ENCODE peak calls at places on chromosomes 3 and 15, in ten cellular contexts. One of them, this sample, is unnamed.

GRCh38 chr15:101807345-101807945 is 4.1 kb downstream of the OR4F6 start:
- DNase-seq in IMR-90: peak; percentile 89
- DNase-seq in K562: no peak
- DNase-seq in tibial nerve: no peak
- DNase-seq in A549: no peak
- DNase-seq in spleen: no peak
- DNase-seq in body of pancreas: no peak
- DNase-seq in esophagus muscularis mucosa: no peak
- DNase-seq in HepG2: no peak
- DNase-seq in sigmoid colon: no peak
- DNase-seq in this sample: no peak

GRCh38 chr3:11509175-11510000 is 134.3 kb downstream of the VGLL4 start:
- DNase-seq in IMR-90: peak; percentile 96
- DNase-seq in K562: peak; percentile 70
- DNase-seq in tibial nerve: peak; percentile 37
- DNase-seq in A549: no peak
- DNase-seq in spleen: no peak
- DNase-seq in body of pancreas: peak; percentile 88
- DNase-seq in esophagus muscularis mucosa: no peak
- DNase-seq in HepG2: peak; percentile 31
- DNase-seq in sigmoid colon: peak; percentile 93
- DNase-seq in this sample: peak; percentile 86

GRCh38 chr3:60086811-60087210 is 1037.0 kb upstream of the CFAP20DC start:
- DNase-seq in IMR-90: peak; percentile 18
- DNase-seq in K562: peak; percentile 22
- DNase-seq in tibial nerve: no peak
- DNase-seq in A549: no peak
- DNase-seq in spleen: no peak
- DNase-seq in body of pancreas: no peak
- DNase-seq in esophagus muscularis mucosa: no peak
- DNase-seq in HepG2: peak; percentile 1
- DNase-seq in sigmoid colon: no peak
- DNase-seq in this sample: no peak

GRCh38 chr3:100412897-100413590 is 11.7 kb downstream of the LNP1 start:
- DNase-seq in IMR-90: no peak
- DNase-seq in K562: no peak
- DNase-seq in tibial nerve: no peak
- DNase-seq in A549: no peak
- DNase-seq in spleen: no peak
- DNase-seq in body of pancreas: no peak
- DNase-seq in esophagus muscularis mucosa: no peak
- DNase-seq in HepG2: no peak
- DNase-seq in sigmoid colon: no peak
- DNase-seq in this sample: no peak

GRCh38 chr3:141330718-141331369 is 37.5 kb upstream of the ZBTB38 start:
- DNase-seq in IMR-90: peak; percentile 54
- DNase-seq in K562: no peak
- DNase-seq in tibial nerve: no peak
- DNase-seq in A549: no peak
- DNase-seq in spleen: no peak
- DNase-seq in body of pancreas: no peak
- DNase-seq in esophagus muscularis mucosa: no peak
- DNase-seq in HepG2: no peak
- DNase-seq in sigmoid colon: no peak
- DNase-seq in this sample: no peak

GRCh38 chr15:50786871-50787270 is 21.4 kb upstream of the SPPL2A start:
- DNase-seq in IMR-90: no peak
- DNase-seq in K562: no peak
- DNase-seq in tibial nerve: no peak
- DNase-seq in A549: no peak
- DNase-seq in spleen: no peak
- DNase-seq in body of pancreas: no peak
- DNase-seq in esophagus muscularis mucosa: no peak
- DNase-seq in HepG2: no peak
- DNase-seq in sigmoid colon: no peak
- DNase-seq in this sample: no peak

GRCh38 chr3:151560750-151561149 is 99.9 kb upstream of the IGSF10 start:
- DNase-seq in IMR-90: no peak
- DNase-seq in K562: no peak
- DNase-seq in tibial nerve: no peak
- DNase-seq in A549: no peak
- DNase-seq in spleen: no peak
- DNase-seq in body of pancreas: no peak
- DNase-seq in esophagus muscularis mucosa: no peak
- DNase-seq in HepG2: no peak
- DNase-seq in sigmoid colon: no peak
- DNase-seq in this sample: no peak

GRCh38 chr3:71010731-71011455 is 572.6 kb downstream of the FOXP1 start:
- DNase-seq in IMR-90: peak; percentile 31
- DNase-seq in K562: peak; percentile 37
- DNase-seq in tibial nerve: no peak
- DNase-seq in A549: no peak
- DNase-seq in spleen: no peak
- DNase-seq in body of pancreas: no peak
- DNase-seq in esophagus muscularis mucosa: peak; percentile 42
- DNase-seq in HepG2: no peak
- DNase-seq in sigmoid colon: no peak
- DNase-seq in this sample: no peak

GRCh38 chr3:8575364-8576104 is 69.1 kb downstream of the SSUH2 start:
- DNase-seq in IMR-90: peak; percentile 51
- DNase-seq in K562: no peak
- DNase-seq in tibial nerve: no peak
- DNase-seq in A549: no peak
- DNase-seq in spleen: no peak
- DNase-seq in body of pancreas: no peak
- DNase-seq in esophagus muscularis mucosa: no peak
- DNase-seq in HepG2: no peak
- DNase-seq in sigmoid colon: no peak
- DNase-seq in this sample: no peak

GRCh38 chr3:171173732-171174131 is 147.2 kb upstream of the SLC2A2 start:
- DNase-seq in IMR-90: no peak
- DNase-seq in K562: no peak
- DNase-seq in tibial nerve: no peak
- DNase-seq in A549: no peak
- DNase-seq in spleen: peak; percentile 76
- DNase-seq in body of pancreas: peak; percentile 52
- DNase-seq in esophagus muscularis mucosa: no peak
- DNase-seq in HepG2: no peak
- DNase-seq in sigmoid colon: peak; percentile 68
- DNase-seq in this sample: no peak

GRCh38 chr3:25782938-25783660 is at the start of gene NGLY1:
- DNase-seq in IMR-90: peak; percentile 75
- DNase-seq in K562: peak; percentile 97
- DNase-seq in tibial nerve: peak; percentile 60
- DNase-seq in A549: peak; percentile 74
- DNase-seq in spleen: peak; percentile 98
- DNase-seq in body of pancreas: peak; percentile 88
- DNase-seq in esophagus muscularis mucosa: peak; percentile 95
- DNase-seq in HepG2: peak; percentile 59
- DNase-seq in sigmoid colon: peak; percentile 91
- DNase-seq in this sample: peak; percentile 86

GRCh38 chr3:192409838-192410683 is 317.3 kb downstream of the FGF12 start:
- DNase-seq in IMR-90: no peak
- DNase-seq in K562: no peak
- DNase-seq in tibial nerve: no peak
- DNase-seq in A549: peak; percentile 54
- DNase-seq in spleen: peak; percentile 76
- DNase-seq in body of pancreas: no peak
- DNase-seq in esophagus muscularis mucosa: no peak
- DNase-seq in HepG2: no peak
- DNase-seq in sigmoid colon: no peak
- DNase-seq in this sample: peak; percentile 21

GRCh38 chr15:70018646-70019600 is 78.8 kb downstream of the TLE3 start:
- DNase-seq in IMR-90: no peak
- DNase-seq in K562: no peak
- DNase-seq in tibial nerve: no peak
- DNase-seq in A549: no peak
- DNase-seq in spleen: peak; percentile 41
- DNase-seq in body of pancreas: no peak
- DNase-seq in esophagus muscularis mucosa: no peak
- DNase-seq in HepG2: no peak
- DNase-seq in sigmoid colon: no peak
- DNase-seq in this sample: no peak

GRCh38 chr3:176919836-176920760 is 277.2 kb downstream of the TBL1XR1 start:
- DNase-seq in IMR-90: peak; percentile 94
- DNase-seq in K562: no peak
- DNase-seq in tibial nerve: no peak
- DNase-seq in A549: no peak
- DNase-seq in spleen: no peak
- DNase-seq in body of pancreas: no peak
- DNase-seq in esophagus muscularis mucosa: peak; percentile 79
- DNase-seq in HepG2: peak; percentile 18
- DNase-seq in sigmoid colon: no peak
- DNase-seq in this sample: no peak

GRCh38 chr3:30689202-30689641 is 82.8 kb downstream of the TGFBR2 start:
- DNase-seq in IMR-90: peak; percentile 40
- DNase-seq in K562: no peak
- DNase-seq in tibial nerve: no peak
- DNase-seq in A549: peak; percentile 37
- DNase-seq in spleen: no peak
- DNase-seq in body of pancreas: peak; percentile 49
- DNase-seq in esophagus muscularis mucosa: no peak
- DNase-seq in HepG2: no peak
- DNase-seq in sigmoid colon: no peak
- DNase-seq in this sample: peak; percentile 32

GRCh38 chr3:19274576-19274975 is 126.3 kb downstream of the KCNH8 start:
- DNase-seq in IMR-90: no peak
- DNase-seq in K562: no peak
- DNase-seq in tibial nerve: no peak
- DNase-seq in A549: no peak
- DNase-seq in spleen: no peak
- DNase-seq in body of pancreas: no peak
- DNase-seq in esophagus muscularis mucosa: no peak
- DNase-seq in HepG2: no peak
- DNase-seq in sigmoid colon: no peak
- DNase-seq in this sample: no peak

GRCh38 chr15:99909914-99910313 is 176.7 kb upstream of the LYSMD4 start:
- DNase-seq in IMR-90: no peak
- DNase-seq in K562: peak; percentile 22
- DNase-seq in tibial nerve: no peak
- DNase-seq in A549: no peak
- DNase-seq in spleen: no peak
- DNase-seq in body of pancreas: no peak
- DNase-seq in esophagus muscularis mucosa: peak; percentile 47
- DNase-seq in HepG2: peak; percentile 9
- DNase-seq in sigmoid colon: no peak
- DNase-seq in this sample: no peak

GRCh38 chr3:31610700-31611275 is 78.1 kb downstream of the STT3B start:
- DNase-seq in IMR-90: peak; percentile 66
- DNase-seq in K562: peak; percentile 17
- DNase-seq in tibial nerve: no peak
- DNase-seq in A549: peak; percentile 19
- DNase-seq in spleen: no peak
- DNase-seq in body of pancreas: peak; percentile 13
- DNase-seq in esophagus muscularis mucosa: no peak
- DNase-seq in HepG2: peak; percentile 23
- DNase-seq in sigmoid colon: no peak
- DNase-seq in this sample: no peak

GRCh38 chr3:48429416-48430358 is at the start of gene PLXNB1:
- DNase-seq in IMR-90: peak; percentile 71
- DNase-seq in K562: peak; percentile 90
- DNase-seq in tibial nerve: peak; percentile 61
- DNase-seq in A549: peak; percentile 42
- DNase-seq in spleen: peak; percentile 90
- DNase-seq in body of pancreas: peak; percentile 93
- DNase-seq in esophagus muscularis mucosa: peak; percentile 97
- DNase-seq in HepG2: peak; percentile 97
- DNase-seq in sigmoid colon: peak; percentile 95
- DNase-seq in this sample: peak; percentile 41
- H3K4me1 ChIP-seq in IMR-90: peaks cover 29% of the 10 kb centered on the region
- H3K4me1 ChIP-seq in K562: peaks cover 6% of the 10 kb centered on the region
- H3K4me1 ChIP-seq in tibial nerve: peaks cover 46% of the 10 kb centered on the region
- H3K4me1 ChIP-seq in A549: peaks cover 69% of the 10 kb centered on the region
- H3K4me1 ChIP-seq in spleen: peaks cover 85% of the 10 kb centered on the region
- H3K4me1 ChIP-seq in body of pancreas: peaks cover 56% of the 10 kb centered on the region
- H3K4me1 ChIP-seq in esophagus muscularis mucosa: peaks cover 87% of the 10 kb centered on the region
- H3K4me1 ChIP-seq in HepG2: peaks cover 84% of the 10 kb centered on the region
- H3K4me1 ChIP-seq in sigmoid colon: no peaks in the 10 kb centered on the region
- H3K4me1 ChIP-seq in this sample: peaks cover 38% of the 10 kb centered on the region

GRCh38 chr3:104316118-104316517 is 1050.6 kb upstream of the ALCAM start:
- DNase-seq in IMR-90: peak; percentile 1
- DNase-seq in K562: no peak
- DNase-seq in tibial nerve: no peak
- DNase-seq in A549: no peak
- DNase-seq in spleen: no peak
- DNase-seq in body of pancreas: no peak
- DNase-seq in esophagus muscularis mucosa: no peak
- DNase-seq in HepG2: no peak
- DNase-seq in sigmoid colon: no peak
- DNase-seq in this sample: no peak
- TF ChIP-seq POLR2A in IMR-90: no peak
- TF ChIP-seq POLR2A in K562: no peak
- TF ChIP-seq POLR2A in tibial nerve: no peak
- TF ChIP-seq POLR2A in A549: no peak
- TF ChIP-seq POLR2A in spleen: no peak
- TF ChIP-seq POLR2A in body of pancreas: no peak
- TF ChIP-seq POLR2A in esophagus muscularis mucosa: no peak
- TF ChIP-seq POLR2A in HepG2: no peak
- TF ChIP-seq POLR2A in sigmoid colon: no peak
- TF ChIP-seq POLR2A in this sample: no peak

GRCh38 chr3:46938118-46938517 is 38.4 kb downstream of the CCDC12 start:
- DNase-seq in IMR-90: no peak
- DNase-seq in K562: no peak
- DNase-seq in tibial nerve: no peak
- DNase-seq in A549: no peak
- DNase-seq in spleen: no peak
- DNase-seq in body of pancreas: peak; percentile 71
- DNase-seq in esophagus muscularis mucosa: no peak
- DNase-seq in HepG2: no peak
- DNase-seq in sigmoid colon: no peak
- DNase-seq in this sample: no peak
- H3K4me1 ChIP-seq in IMR-90: peaks cover 30% of the 10 kb centered on the region
- H3K4me1 ChIP-seq in K562: peaks cover 25% of the 10 kb centered on the region
- H3K4me1 ChIP-seq in tibial nerve: peaks cover 42% of the 10 kb centered on the region
- H3K4me1 ChIP-seq in A549: peaks cover 75% of the 10 kb centered on the region
- H3K4me1 ChIP-seq in spleen: peaks cover 88% of the 10 kb centered on the region
- H3K4me1 ChIP-seq in body of pancreas: peaks cover 97% of the 10 kb centered on the region
- H3K4me1 ChIP-seq in esophagus muscularis mucosa: peaks cover 75% of the 10 kb centered on the region
- H3K4me1 ChIP-seq in HepG2: peaks cover 92% of the 10 kb centered on the region
- H3K4me1 ChIP-seq in sigmoid colon: no peaks in the 10 kb centered on the region
- H3K4me1 ChIP-seq in this sample: peaks cover 50% of the 10 kb centered on the region

DNA sequence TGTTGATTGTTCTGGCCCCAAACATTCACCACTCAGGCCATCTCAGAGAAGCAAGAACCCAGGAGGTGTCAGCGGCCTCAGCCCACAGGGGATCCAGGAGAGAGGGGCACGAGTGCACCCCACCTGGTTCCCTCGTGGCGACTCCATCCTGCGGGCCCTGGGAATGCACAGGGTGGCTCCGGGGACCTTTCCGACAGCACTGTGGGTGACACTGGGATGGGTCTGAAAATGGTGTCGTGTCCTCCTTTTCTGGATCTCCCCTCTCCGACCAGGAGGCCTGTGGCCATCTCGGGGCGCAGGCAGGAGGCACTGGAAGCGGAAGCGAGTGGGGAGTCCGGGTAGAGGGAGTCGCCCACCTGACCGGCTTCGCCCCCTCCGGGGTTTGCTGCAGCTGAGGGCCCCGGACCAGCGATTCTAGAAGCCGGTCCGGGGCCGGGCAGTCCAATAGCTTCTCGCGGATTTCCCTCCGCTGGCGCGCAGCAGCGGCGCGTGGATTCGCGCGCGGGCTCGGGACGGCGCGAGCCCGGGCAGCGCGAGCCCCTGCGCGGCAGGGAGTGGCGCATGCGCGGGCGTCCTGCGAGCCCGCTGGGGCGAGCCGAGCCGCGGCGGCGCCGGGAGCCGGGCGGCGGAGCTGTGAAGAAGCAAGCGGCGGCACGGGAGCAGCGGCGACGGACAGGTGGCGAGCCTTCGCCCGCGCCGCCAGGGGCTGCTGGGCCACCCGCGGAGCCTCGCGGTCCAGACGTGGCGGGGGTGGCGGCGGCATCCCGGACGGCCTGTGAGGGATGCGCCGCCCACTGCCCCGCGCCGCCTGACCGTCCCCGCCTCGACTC is at the start of gene DOCK3:
- DNase-seq in IMR-90: peak; percentile 36
- DNase-seq in K562: peak; percentile 67
- DNase-seq in tibial nerve: no peak
- DNase-seq in A549: peak; percentile 43
- DNase-seq in spleen: peak; percentile 86
- DNase-seq in body of pancreas: peak; percentile 61
- DNase-seq in esophagus muscularis mucosa: peak; percentile 68
- DNase-seq in HepG2: no peak
- DNase-seq in sigmoid colon: peak; percentile 82
- DNase-seq in this sample: peak; percentile 77
- TF ChIP-seq POLR2A in IMR-90: no peak
- TF ChIP-seq POLR2A in K562: no peak
- TF ChIP-seq POLR2A in tibial nerve: no peak
- TF ChIP-seq POLR2A in A549: no peak
- TF ChIP-seq POLR2A in spleen: no peak
- TF ChIP-seq POLR2A in body of pancreas: no peak
- TF ChIP-seq POLR2A in esophagus muscularis mucosa: no peak
- TF ChIP-seq POLR2A in HepG2: no peak
- TF ChIP-seq POLR2A in sigmoid colon: no peak
- TF ChIP-seq POLR2A in this sample: no peak

This sample was measured in heart left ventricle.